ENCODE peak calls at places on chromosomes 16 and 17, in five cellular contexts. B, I, D, S and Z are unnamed samples.

GRCh38 chr16:17302213-17302612 is 168.5 kb downstream of the XYLT1 start:
- DNase-seq in B (no peak), I (no peak), D (no peak), S (no peak), Z (no peak)

GRCh38 chr16:4411684-4412083 is 4.7 kb downstream of the CORO7 start:
- DNase-seq in S (peak), I (no peak), B (no peak), D (peak), Z (peak)

GRCh38 chr16:50960517-50961202 is 190.4 kb downstream of the SALL1 start:
- DNase-seq in B (no peak), D (no peak), I (peak), S (no peak), Z (no peak)

GRCh38 chr16:71296584-71297133 is 7.5 kb upstream of the CMTR2 start:
- DNase-seq in I (no peak), D (no peak), B (no peak), S (no peak), Z (no peak)

GRCh38 chr17:41702712-41703111 is 9.4 kb upstream of the GAST start:
- DNase-seq in S (no peak), B (no peak), I (no peak), D (no peak), Z (no peak)

GRCh38 chr16:2230376-2230775 is 5.9 kb upstream of the DNASE1L2 start:
- DNase-seq in I (no peak), S (no peak), B (no peak), D (no peak), Z (no peak)

GRCh38 chr16:280005-280421 is 378 bp upstream of the ARHGDIG start:
- DNase-seq in I (no peak), B (no peak), D (peak), S (no peak), Z (no peak)

GRCh38 chr17:76530489-76530814 is 7.1 kb downstream of the CYGB start:
- DNase-seq in S (no peak), D (peak), I (no peak), B (no peak), Z (no peak)

GRCh38 chr17:68205251-68205807 is 42.5 kb upstream of the AMZ2 start:
- DNase-seq in B (peak), D (peak), S (peak), I (peak), Z (peak)
- TF ChIP-seq EP300 in B (no peak), D (no peak), S (no peak), I (no peak), Z (no peak)

GRCh38 chr17:48647964-48648245 is 21.7 kb upstream of the HOXB9 start:
- DNase-seq in B (no peak), S (no peak), I (no peak), D (no peak), Z (no peak)
- H3K4me3 ChIP-seq in B (peak), S (no peak), I (peak), D (no peak), Z (no peak)

DNA sequence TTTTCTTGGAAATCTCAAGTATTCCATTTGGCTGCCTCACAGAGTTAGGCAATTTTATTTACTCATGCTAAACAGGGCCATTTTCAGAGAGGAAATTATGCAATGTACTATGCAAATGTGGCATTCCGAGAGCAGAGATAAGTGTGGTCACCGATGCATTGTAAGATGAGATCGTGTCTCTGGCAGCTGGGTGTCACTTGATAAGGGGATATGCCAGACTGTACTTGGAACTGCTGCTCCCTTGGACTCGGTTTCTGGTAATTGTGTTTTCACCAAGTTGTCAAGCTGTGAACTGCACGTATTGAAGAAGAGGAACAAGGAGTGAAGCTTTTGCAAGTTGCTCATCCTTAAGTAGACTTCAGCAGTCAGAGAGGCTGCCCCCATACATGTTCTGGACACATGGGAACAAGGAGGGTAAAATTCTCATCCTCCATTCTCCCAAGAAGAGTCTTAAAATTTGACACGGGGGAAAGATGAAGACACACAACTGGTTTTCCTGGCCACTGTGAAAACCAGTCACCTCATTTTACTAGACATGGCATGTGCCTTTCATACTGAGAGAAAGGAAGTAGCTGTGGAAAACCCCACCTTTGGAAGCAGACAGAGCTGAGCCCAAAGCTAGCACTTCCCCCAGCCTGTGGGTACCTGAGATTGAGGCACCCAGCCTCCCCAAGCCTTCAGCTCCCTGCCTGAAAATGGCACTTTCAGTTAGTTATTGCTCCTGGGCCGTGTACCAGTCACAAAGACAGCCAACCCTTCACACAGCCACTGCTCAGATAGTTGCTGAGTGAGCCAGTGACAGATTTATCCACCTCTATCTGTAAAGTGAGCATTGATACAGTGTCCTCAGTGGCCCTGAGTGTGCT is 150.7 kb downstream of the SOCS1 start:
- DNase-seq in D (peak), I (no peak), B (peak), S (no peak), Z (peak)
- TF ChIP-seq EP300 in D (peak), I (no peak), B (no peak), S (peak), Z (no peak)

GRCh38 chr16:56679078-56679730 is 3.1 kb upstream of the MT1X start:
- DNase-seq in B (no peak), S (no peak), I (no peak), D (no peak), Z (no peak)

GRCh38 chr16:56672761-56673536 is 3.3 kb downstream of the MT1H start:
- DNase-seq in S (no peak), B (no peak), I (no peak), D (no peak), Z (no peak)

GRCh38 chr16:56673916-56674315 is 4.3 kb downstream of the MT1H start:
- DNase-seq in B (peak), I (peak), S (no peak), D (no peak), Z (no peak)

GRCh38 chr16:56677474-56677873 is 4.8 kb upstream of the MT1X start:
- DNase-seq in B (no peak), D (no peak), I (no peak), S (no peak), Z (no peak)

GRCh38 chr16:56675685-56676210 is 6.1 kb downstream of the MT1H start:
- DNase-seq in I (no peak), D (no peak), S (no peak), B (no peak), Z (no peak)
- H3K4me3 ChIP-seq in I (peak), D (no peak), S (no peak), B (no peak), Z (peak)

GRCh38 chr17:17303010-17303846 is at the start of gene NT5M:
- DNase-seq in B (peak), D (peak), S (peak), I (peak), Z (peak)
- TF ChIP-seq EP300 in B (no peak), D (no peak), S (no peak), I (no peak), Z (no peak)

DNA sequence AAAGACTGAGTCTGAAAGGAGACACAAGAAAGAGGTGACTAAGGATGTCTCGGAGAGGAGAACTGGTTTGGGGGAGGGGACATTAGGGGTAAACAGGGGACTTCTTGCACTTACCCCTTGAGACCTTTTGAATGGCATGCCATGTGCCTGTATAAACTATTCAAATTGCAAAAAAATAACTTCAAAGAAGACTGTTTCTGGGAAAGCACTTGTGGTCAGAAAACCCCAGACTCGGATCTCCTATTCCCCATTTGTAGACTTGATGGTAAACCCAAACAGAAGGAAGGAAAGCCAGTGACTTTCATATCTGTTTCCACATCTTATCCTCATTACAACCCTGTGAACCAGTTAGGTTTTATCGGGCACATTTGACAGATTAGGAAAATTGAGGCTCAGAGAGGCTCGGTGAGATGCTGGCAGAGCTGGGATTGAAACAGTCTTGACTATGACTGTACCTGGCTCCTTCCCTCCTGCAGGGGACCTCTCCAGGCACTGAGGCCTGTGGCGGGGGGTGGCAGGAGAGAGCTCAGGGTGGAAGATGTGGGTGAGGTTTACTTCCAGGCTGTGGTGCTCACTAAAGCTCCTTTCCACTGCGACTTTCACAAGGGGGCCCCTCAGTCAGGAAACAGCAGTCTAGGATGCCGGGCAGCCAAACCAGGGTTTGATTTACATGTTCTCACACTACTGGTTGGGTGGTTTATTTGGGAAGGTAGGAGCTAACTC is 30.5 kb upstream of the PLCG2 start:
- DNase-seq in S (no peak), I (no peak), D (no peak), B (no peak), Z (no peak)
- H3K4me3 ChIP-seq in S (no peak), I (no peak), D (no peak), B (no peak), Z (no peak)

GRCh38 chr17:14052886-14053615 is 16.3 kb upstream of the COX10 start:
- DNase-seq in I (no peak), D (no peak), S (no peak), B (no peak), Z (no peak)
- TF ChIP-seq EP300 in I (no peak), D (no peak), S (no peak), B (no peak), Z (no peak)